ENCODE peak calls at places on chromosomes 4 and X, in seven cellular contexts. J, R, L, B, O, F and N are unnamed samples.

GRCh38 chr4:130851932-130852331 is 1756.0 kb downstream of the C4orf33 start:
- DNase-seq in J (no peak), O (no peak), B (no peak), L (no peak), R (no peak), F (no peak), N (no peak)

GRCh38 chr4:109675843-109676242 is 27.4 kb downstream of the CASP6 start:
- DNase-seq in J (no peak), B (no peak), F (no peak), O (no peak), L (no peak), R (no peak), N (no peak)

GRCh38 chrX:27438937-27439336 is 24.2 kb downstream of the PPP4R3C start:
- DNase-seq in L (no peak), J (no peak), B (no peak), R (no peak), F (no peak), O (no peak), N (no peak)

GRCh38 chr4:6466756-6467381 is 5.5 kb downstream of the PPP2R2C start:
- DNase-seq in O (no peak), F (no peak), L (no peak), B (no peak), R (no peak), J (no peak), N (peak; percentile 30)

GRCh38 chr4:8046925-8047541 is 107.4 kb upstream of the AFAP1 start:
- DNase-seq in L (no peak), F (no peak), J (no peak), O (no peak), R (no peak), B (no peak), N (no peak)

GRCh38 chr4:10623241-10623640 is 61.3 kb downstream of the CLNK start:
- DNase-seq in B (peak; percentile 13), J (peak; percentile 86), L (peak; percentile 76), F (no peak), O (no peak), R (no peak), N (no peak)

GRCh38 chr4:155748039-155748438 is 10.8 kb upstream of the GUCY1B1 start:
- DNase-seq in B (peak; percentile 51), F (no peak), R (no peak), O (no peak), J (no peak), L (no peak), N (no peak)

GRCh38 chr4:175346381-175346780 is 428.2 kb downstream of the ADAM29 start:
- DNase-seq in O (no peak), J (no peak), R (no peak), B (no peak), L (no peak), F (no peak), N (no peak)

GRCh38 chrX:12617241-12617640 is 174.0 kb upstream of the PRPS2 start:
- DNase-seq in F (no peak), L (no peak), J (no peak), R (no peak), B (no peak), O (no peak), N (no peak)

GRCh38 chr4:46937493-46937892 is 28.4 kb upstream of the COX7B2 start:
- DNase-seq in L (no peak), O (no peak), R (no peak), J (peak; percentile 22), B (peak; percentile 38), F (no peak), N (no peak)

GRCh38 chr4:3353747-3354454 is 61.1 kb downstream of the RGS12 start:
- DNase-seq in B (no peak), R (no peak), F (no peak), L (no peak), J (no peak), O (no peak), N (no peak)

GRCh38 chr4:130703211-130703920 is 1607.4 kb downstream of the C4orf33 start:
- DNase-seq in L (no peak), J (peak; percentile 65), F (no peak), O (no peak), B (no peak), R (no peak), N (no peak)

GRCh38 chr4:119139822-119140252 is 4.2 kb downstream of the MYOZ2 start:
- DNase-seq in F (no peak), R (no peak), L (no peak), B (no peak), O (no peak), J (no peak), N (no peak)

GRCh38 chrX:50768801-50769200 is 45.2 kb downstream of the SHROOM4 start:
- DNase-seq in J (no peak), L (no peak), B (no peak), F (no peak), O (no peak), R (no peak), N (no peak)

GRCh38 chr4:175927121-175927520 is 115.1 kb upstream of the GPM6A start:
- DNase-seq in F (peak; percentile 69), J (no peak), R (no peak), B (no peak), O (no peak), L (no peak), N (no peak)

GRCh38 chr4:168124008-168124641 is 31.8 kb downstream of the ANXA10 start:
- DNase-seq in B (no peak), J (no peak), R (no peak), L (peak; percentile 88), O (no peak), F (no peak), N (no peak)

GRCh38 chr4:124803641-124804040 is 91.1 kb upstream of the ANKRD50 start:
- DNase-seq in J (peak; percentile 89), O (no peak), L (peak; percentile 71), F (peak; percentile 11), R (no peak), B (peak; percentile 9), N (no peak)

GRCh38 chr4:76028242-76028859 is 5.1 kb upstream of the CXCL10 start:
- DNase-seq in L (peak; percentile 17), O (no peak), F (no peak), B (no peak), R (no peak), J (peak; percentile 22), N (no peak)

GRCh38 chrX:40298569-40298968 is 200.8 kb upstream of the BCOR start:
- DNase-seq in L (no peak), R (no peak), J (no peak), O (peak; percentile 41), F (peak; percentile 39), B (peak; percentile 73), N (no peak)

GRCh38 chr4:17584502-17585213 is 7.7 kb downstream of the LAP3 start:
- DNase-seq in O (no peak), L (no peak), F (no peak), R (no peak), J (no peak), B (no peak), N (no peak)

GRCh38 chrX:137052641-137053235 is 18.9 kb upstream of the GPR101 start:
- DNase-seq in F (no peak), R (no peak), B (no peak), J (no peak), L (no peak), O (peak; percentile 34), N (no peak)

GRCh38 chr4:12949719-12950118 is 534.4 kb downstream of the RAB28 start:
- DNase-seq in J (no peak), L (no peak), R (no peak), B (no peak), O (no peak), F (peak; percentile 39), N (no peak)
- H2BK5ac ChIP-seq in J (no peak overlapping the region), L (no peak overlapping the region), R (no peak overlapping the region), B (no peak overlapping the region), O (no peak overlapping the region), F (no peak overlapping the region), N (no peak overlapping the region)

GRCh38 chrX:52213276-52213675 is 28.6 kb downstream of the MAGED4 start:
- DNase-seq in J (no peak), R (no peak), L (no peak), O (no peak), F (no peak), B (no peak), N (no peak)
- H2BK120ac ChIP-seq in J (no peak overlapping the region), R (no peak overlapping the region), L (no peak overlapping the region), O (no peak overlapping the region), F (no peak overlapping the region), B (no peak overlapping the region), N (no peak overlapping the region)

GRCh38 chrX:94932278-94932965 is 1258.4 kb downstream of the FAM133A start:
- DNase-seq in J (peak; percentile 80), O (no peak), L (no peak), F (no peak), B (peak; percentile 4), R (no peak), N (no peak)
- H2AK5ac ChIP-seq in J (no peak overlapping the region), O (no peak overlapping the region), L (no peak overlapping the region), F (no peak overlapping the region), B (no peak overlapping the region), R (no peak overlapping the region), N (no peak overlapping the region)

GRCh38 chrX:21408324-21408723 is 34.1 kb downstream of the CNKSR2 start:
- DNase-seq in J (no peak), B (no peak), F (no peak), R (no peak), L (no peak), O (no peak), N (no peak)

GRCh38 chrX:21412029-21412428 is 37.8 kb downstream of the CNKSR2 start:
- DNase-seq in O (no peak), J (no peak), R (no peak), L (no peak), B (no peak), F (no peak), N (no peak)

GRCh38 chrX:21408776-21409175 is 34.6 kb downstream of the CNKSR2 start:
- DNase-seq in L (no peak), R (no peak), B (no peak), J (no peak), O (no peak), F (no peak), N (no peak)

DNA sequence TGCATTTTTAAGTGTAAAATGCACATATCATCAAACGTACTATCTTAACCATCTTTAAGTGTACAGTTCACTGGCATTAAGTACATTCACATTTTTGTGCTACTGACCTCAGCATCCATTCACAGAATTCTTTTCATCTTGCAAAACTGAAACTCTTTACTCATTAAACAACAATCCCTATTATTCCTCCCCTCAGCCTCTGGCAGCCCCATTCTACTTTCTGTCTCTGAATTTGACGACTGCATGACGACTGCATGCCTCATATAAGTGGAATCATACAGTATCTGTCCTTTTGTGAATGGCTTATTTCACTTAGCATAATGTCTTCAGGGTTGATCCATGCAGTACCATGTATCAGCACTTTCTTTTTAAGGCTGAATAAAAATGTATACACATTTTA is 38.7 kb downstream of the CNKSR2 start:
- DNase-seq in L (peak; percentile 56), B (no peak), J (peak; percentile 80), O (no peak), R (no peak), F (peak; percentile 26), N (no peak)
- H2BK5ac ChIP-seq in L (no peak overlapping the region), B (no peak overlapping the region), J (no peak overlapping the region), O (no peak overlapping the region), R (no peak overlapping the region), F (no peak overlapping the region), N (no peak overlapping the region)